ENCODE peak calls at places on chromosomes 5 and 9, in five cellular contexts. F is OCI-LY7; R is CD8-positive, alpha-beta memory T cell; T is SJSA1; V is mammary epithelial cell. I is an unnamed sample.
A peak's percentile ranks its signal among the peaks of the same experiment; 100 is the strongest.

GRCh38 chr5:84683594-84683993 is 298.9 kb upstream of the EDIL3 start:
- DNase-seq in R (no peak), F (no peak), V (no peak), T (no peak), I (no peak)

GRCh38 chr9:15873573-15874177 is 320.8 kb downstream of the CCDC171 start:
- DNase-seq in V (peak; percentile 30), T (peak; percentile 19), F (peak; percentile 49), R (no peak), I (no peak)

GRCh38 chr9:88259041-88259440 is 120.8 kb upstream of the SPATA31C2 start:
- DNase-seq in V (no peak), F (no peak), R (no peak), T (no peak), I (no peak)

GRCh38 chr9:119179701-119180100 is 189.5 kb downstream of the BRINP1 start:
- DNase-seq in F (no peak), R (no peak), V (no peak), T (no peak), I (no peak)

GRCh38 chr9:133702798-133703570 is 35.2 kb downstream of the SARDH start:
- DNase-seq in T (no peak), V (no peak), F (peak; percentile 67), R (no peak), I (no peak)

GRCh38 chr9:92312887-92313623 is 12.1 kb downstream of the NOL8 start:
- DNase-seq in F (no peak), V (peak; percentile 61), R (no peak), T (no peak), I (no peak)

GRCh38 chr5:114407783-114408182 is 45.9 kb downstream of the KCNN2 start:
- DNase-seq in V (no peak), T (no peak), F (no peak), R (no peak), I (no peak)

GRCh38 chr5:103232393-103232999 is 26.1 kb upstream of the MACIR start:
- DNase-seq in F (peak; percentile 50), R (peak; percentile 14), V (peak; percentile 11), T (no peak), I (no peak)

GRCh38 chr5:38367410-38367809 is 109.1 kb downstream of the EGFLAM start:
- DNase-seq in F (no peak), R (no peak), V (no peak), T (no peak), I (no peak)

GRCh38 chr9:131992906-131993657 is 86.6 kb downstream of the MED27 start:
- DNase-seq in V (no peak), T (no peak), F (no peak), R (no peak), I (no peak)

GRCh38 chr5:68962632-68963484 is 131.0 kb upstream of the SLC30A5 start:
- DNase-seq in T (peak; percentile 42), V (peak; percentile 48), F (no peak), R (no peak), I (no peak)

GRCh38 chr9:128835246-128836210 is 5.9 kb upstream of the SPOUT1 start:
- DNase-seq in V (no peak), R (no peak), T (no peak), F (no peak), I (no peak)

GRCh38 chr5:67283275-67283987 is 86.8 kb upstream of the CD180 start:
- DNase-seq in R (no peak), V (peak; percentile 22), T (no peak), F (no peak), I (no peak)

GRCh38 chr5:82045526-82046267 is 73.9 kb downstream of the ATG10 start:
- DNase-seq in V (peak; percentile 19), F (no peak), R (no peak), T (no peak), I (no peak)

GRCh38 chr5:89187883-89188465 is 305.0 kb upstream of the MEF2C start:
- DNase-seq in V (no peak), F (no peak), R (no peak), T (no peak), I (no peak)

GRCh38 chr5:108681079-108681921 is 66.4 kb upstream of the FER start:
- DNase-seq in R (peak; percentile 31), T (peak; percentile 49), F (peak; percentile 37), V (peak; percentile 56), I (no peak)

GRCh38 chr5:76735762-76736545 is 20.0 kb downstream of the F2R start:
- DNase-seq in T (no peak), F (no peak), V (no peak), R (no peak), I (no peak)
- H3K27ac ChIP-seq in T (no peak overlapping the region), F (no peak overlapping the region), V (no peak overlapping the region), R (peak overlapping the region; percentile 45), I (no peak overlapping the region)

GRCh38 chr5:142191776-142192175 is 83.2 kb downstream of the NDFIP1 start:
- DNase-seq in F (no peak), T (no peak), V (no peak), R (no peak), I (no peak)

GRCh38 chr5:142192296-142192695 is 83.7 kb downstream of the NDFIP1 start:
- DNase-seq in T (no peak), R (no peak), F (no peak), V (no peak), I (no peak)

GRCh38 chr5:142192799-142193428 is 84.3 kb downstream of the NDFIP1 start:
- DNase-seq in F (no peak), R (no peak), T (no peak), V (no peak), I (peak; percentile 56)

GRCh38 chr5:142186821-142187594 is 78.4 kb downstream of the NDFIP1 start:
- DNase-seq in R (no peak), F (no peak), V (no peak), T (no peak), I (no peak)

GRCh38 chr5:142189813-142190212 is 81.2 kb downstream of the NDFIP1 start:
- DNase-seq in V (no peak), F (no peak), T (no peak), R (no peak), I (no peak)
- H3K27ac ChIP-seq in V (no peak overlapping the region), F (no peak overlapping the region), T (no peak overlapping the region), R (no peak overlapping the region), I (no peak overlapping the region)

GRCh38 chr5:157266286-157267007 is 524 bp downstream of the CYFIP2 start:
- DNase-seq in R (peak; percentile 40), T (no peak), F (peak; percentile 75), V (no peak), I (no peak)

GRCh38 chr5:157265714-157266285 is at the start of gene CYFIP2:
- DNase-seq in F (peak; percentile 91), T (peak; percentile 32), V (peak; percentile 31), R (peak; percentile 86), I (no peak)

GRCh38 chr5:157267766-157268480 is 2.0 kb downstream of the CYFIP2 start:
- DNase-seq in V (no peak), F (peak; percentile 55), R (no peak), T (no peak), I (no peak)

GRCh38 chr5:157269165-157269671 is 3.3 kb downstream of the CYFIP2 start:
- DNase-seq in T (no peak), V (no peak), F (peak; percentile 49), R (no peak), I (no peak)

DNA sequence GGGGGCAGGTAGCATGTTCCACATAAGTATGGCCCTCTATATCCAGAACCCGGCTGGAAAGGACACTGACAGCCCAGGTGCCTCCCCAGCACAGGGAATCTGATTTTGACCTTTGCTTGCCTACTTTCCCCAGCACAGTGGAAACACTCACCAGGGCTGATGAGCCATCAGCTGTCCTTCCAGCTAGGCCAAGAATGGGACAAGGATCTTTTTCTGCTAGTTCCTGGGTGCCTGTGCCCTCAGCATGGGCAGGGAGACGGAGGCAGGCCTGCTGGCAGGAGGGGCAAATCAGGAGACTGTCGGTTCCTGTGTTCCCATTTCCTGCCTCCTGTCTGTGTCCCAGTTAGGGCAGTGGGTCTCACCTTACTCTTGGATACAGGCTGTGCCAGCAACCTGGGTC is 1.1 kb downstream of the CYFIP2 start:
- DNase-seq in T (no peak), V (no peak), F (no peak), R (no peak), I (no peak)
- H3K27ac ChIP-seq in T (no peak overlapping the region), V (no peak overlapping the region), F (peak overlapping the region; percentile 98), R (peak overlapping the region; percentile 68), I (no peak overlapping the region)

DNA sequence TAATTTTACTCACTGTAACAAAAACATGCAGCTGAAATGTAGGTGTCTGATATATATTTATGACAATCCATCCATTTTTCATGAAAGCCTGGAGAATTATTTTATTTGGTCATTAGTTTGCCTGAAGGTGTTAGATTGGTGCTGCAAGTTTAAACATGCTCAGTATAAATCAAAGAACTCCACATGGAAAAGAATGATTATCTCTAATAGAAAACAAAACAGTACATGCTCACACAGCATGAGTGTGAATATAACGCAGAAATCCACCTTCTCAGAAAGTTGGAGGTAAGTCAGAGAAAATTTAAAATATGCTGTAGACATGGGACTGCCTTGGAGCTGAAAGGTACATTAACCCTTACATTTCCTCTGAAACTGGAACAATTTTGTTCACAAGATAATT is 165.5 kb upstream of the RGS7BP start:
- DNase-seq in R (no peak), T (no peak), F (no peak), V (peak; percentile 18), I (no peak)
- H3K27ac ChIP-seq in R (no peak overlapping the region), T (no peak overlapping the region), F (no peak overlapping the region), V (no peak overlapping the region), I (no peak overlapping the region)

GRCh38 chr9:75149841-75150241 is 61.5 kb downstream of the OSTF1 start:
- DNase-seq in T (no peak), R (no peak), F (no peak), V (no peak), I (no peak)
- H3K27ac ChIP-seq in T (no peak overlapping the region), R (no peak overlapping the region), F (no peak overlapping the region), V (no peak overlapping the region), I (no peak overlapping the region)

DNA sequence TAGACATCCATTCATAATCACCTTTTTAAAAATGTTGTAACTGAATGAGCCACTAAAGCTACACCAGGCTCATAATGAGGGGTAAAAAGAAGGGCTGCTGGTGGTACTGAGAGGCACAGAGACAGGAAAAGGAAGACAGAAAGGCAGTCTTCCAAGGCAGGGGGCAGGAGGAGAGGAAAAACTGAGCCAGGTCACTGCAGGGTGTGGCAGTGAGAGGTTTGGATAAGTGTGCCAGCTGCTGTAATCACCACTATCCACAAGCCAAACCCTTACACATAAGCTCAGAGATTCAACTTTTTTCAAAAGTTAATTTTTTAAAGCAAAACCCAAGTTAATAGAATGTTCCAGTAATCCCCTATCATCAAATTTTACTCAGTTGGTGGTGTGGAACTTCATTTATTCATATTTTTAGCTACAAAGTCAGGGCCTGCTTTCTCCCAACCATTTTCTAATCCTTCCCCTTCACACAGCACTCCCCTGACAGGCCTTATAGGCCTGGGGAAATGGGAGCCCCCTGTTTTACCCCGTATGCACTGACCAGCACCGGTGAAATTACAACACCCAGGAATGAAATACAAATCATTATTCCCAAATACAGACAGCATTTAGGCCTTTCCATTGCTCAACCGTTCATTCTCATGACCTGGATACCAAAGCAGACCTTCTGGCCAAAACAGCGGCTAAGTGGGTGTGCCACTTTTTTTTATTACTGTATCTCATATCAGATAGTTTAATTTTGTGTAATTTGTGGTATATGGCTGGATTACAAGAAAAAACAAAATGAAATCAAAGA is 76.3 kb downstream of the EFNA5 start:
- DNase-seq in R (no peak), F (no peak), T (no peak), V (peak; percentile 31), I (no peak)
- H3K27ac ChIP-seq in R (no peak overlapping the region), F (no peak overlapping the region), T (no peak overlapping the region), V (no peak overlapping the region), I (no peak overlapping the region)

GRCh38 chr9:105040462-105040861 is 112.5 kb upstream of the ABCA1 start:
- DNase-seq in R (no peak), T (no peak), F (no peak), V (no peak), I (no peak)
- H3K27ac ChIP-seq in R (no peak overlapping the region), T (no peak overlapping the region), F (no peak overlapping the region), V (no peak overlapping the region), I (no peak overlapping the region)

I was measured in thoracic aorta.